ENCODE peak calls at places on chromosomes 1 and 21, in seven cellular contexts. C, W, G, J, S, N and D are unnamed samples.

GRCh38 chr21:44749759-44750674 is 38.6 kb upstream of the TSPEAR start:
- DNase-seq in W (no peak), C (no peak), J (no peak), G (no peak), S (no peak), N (no peak), D (no peak)

GRCh38 chr1:183277821-183278735 is 92.0 kb downstream of the LAMC2 start:
- DNase-seq in J (no peak), N (no peak), S (no peak), C (peak), W (no peak), G (no peak), D (no peak)

GRCh38 chr1:3910769-3911520 is 10.9 kb upstream of the C1orf174 start:
- DNase-seq in C (no peak), S (peak), W (peak), N (peak), J (no peak), G (peak), D (no peak)

GRCh38 chr1:17877896-17878295 is 122.8 kb downstream of the ACTL8 start:
- DNase-seq in C (peak), G (no peak), J (peak), N (no peak), W (no peak), S (no peak), D (no peak)

GRCh38 chr1:205249651-205250050 is 21.9 kb downstream of the TMCC2 start:
- DNase-seq in W (no peak), G (no peak), J (no peak), N (no peak), C (no peak), S (no peak), D (no peak)

GRCh38 chr1:42423621-42424200 is 32.1 kb downstream of the ZMYND12 start:
- DNase-seq in C (no peak), G (no peak), J (no peak), S (no peak), W (no peak), N (no peak), D (no peak)

GRCh38 chr1:175314300-175314699 is 121.7 kb upstream of the KIAA0040 start:
- DNase-seq in S (no peak), J (no peak), G (no peak), W (no peak), N (no peak), C (no peak), D (no peak)

GRCh38 chr1:117366281-117366981 is 818 bp upstream of the MAN1A2 start:
- DNase-seq in N (peak), J (peak), W (peak), G (peak), S (peak), C (peak), D (peak)

GRCh38 chr1:21574464-21575151 is 65.4 kb downstream of the ALPL start:
- DNase-seq in J (peak), G (no peak), C (peak), N (no peak), W (no peak), S (peak), D (no peak)

GRCh38 chr1:7425229-7425628 is 345.9 kb upstream of the VAMP3 start:
- DNase-seq in G (no peak), S (no peak), W (no peak), C (no peak), J (no peak), N (no peak), D (no peak)

GRCh38 chr21:41196990-41197389 is 29.0 kb downstream of the BACE2 start:
- DNase-seq in W (no peak), S (no peak), C (no peak), G (no peak), N (no peak), J (no peak), D (no peak)

GRCh38 chr1:65993047-65993363 is 200.3 kb downstream of the PDE4B start:
- DNase-seq in J (no peak), S (no peak), W (no peak), C (no peak), N (no peak), G (no peak), D (no peak)

GRCh38 chr1:30977105-30977504 is 68.5 kb upstream of the SDC3 start:
- DNase-seq in S (no peak), G (no peak), W (no peak), N (no peak), C (no peak), J (no peak), D (no peak)

GRCh38 chr21:31721381-31721780 is 10.5 kb downstream of the SCAF4 start:
- DNase-seq in S (no peak), G (no peak), J (no peak), N (no peak), C (no peak), W (no peak), D (no peak)

GRCh38 chr1:242401937-242402336 is 122.6 kb downstream of the PLD5 start:
- DNase-seq in S (no peak), G (no peak), N (no peak), J (no peak), W (no peak), C (no peak), D (no peak)

GRCh38 chr1:206695751-206696150 is 11.0 kb downstream of the MAPKAPK2 start:
- DNase-seq in G (no peak), J (no peak), N (no peak), C (no peak), W (no peak), S (no peak), D (no peak)

GRCh38 chr1:209899948-209900347 is 38.1 kb upstream of the SYT14 start:
- DNase-seq in C (no peak), J (no peak), N (no peak), G (peak), W (peak), S (no peak), D (no peak)

GRCh38 chr1:110476028-110476765 is 25.2 kb downstream of the PROK1 start:
- DNase-seq in C (no peak), W (no peak), S (no peak), N (no peak), G (no peak), J (no peak), D (no peak)

GRCh38 chr1:53316742-53317650 is 10.9 kb downstream of the LRP8 start:
- DNase-seq in G (peak), W (no peak), S (peak), J (no peak), C (no peak), N (no peak), D (no peak)

GRCh38 chr1:236154126-236154525 is 11.8 kb downstream of the GPR137B start:
- DNase-seq in S (no peak), W (no peak), N (no peak), J (no peak), C (no peak), G (no peak), D (no peak)

GRCh38 chr1:228972576-228972975 is 237.3 kb downstream of the RHOU start:
- DNase-seq in W (no peak), J (peak), S (no peak), N (no peak), G (no peak), C (peak), D (no peak)

GRCh38 chr21:41345934-41346685 is 15.7 kb upstream of the MX2 start:
- DNase-seq in N (no peak), J (no peak), S (no peak), C (peak), W (no peak), G (no peak), D (no peak)

GRCh38 chr1:235507623-235508022 is 3.4 kb upstream of the B3GALNT2 start:
- DNase-seq in C (no peak), J (no peak), N (no peak), W (no peak), G (no peak), S (no peak), D (no peak)

GRCh38 chr1:14707774-14708450 is 109.4 kb downstream of the KAZN start:
- DNase-seq in C (no peak), J (no peak), S (no peak), W (no peak), G (no peak), N (no peak), D (no peak)

GRCh38 chr1:159421821-159422220 is 10.2 kb upstream of the OR10J4 start:
- DNase-seq in C (no peak), W (no peak), S (no peak), N (no peak), J (no peak), G (no peak), D (no peak)

GRCh38 chr1:8113257-8114220 is 87.4 kb upstream of the ERRFI1 start:
- DNase-seq in J (peak), N (no peak), G (no peak), W (no peak), C (no peak), S (peak), D (no peak)

GRCh38 chr1:203307690-203308126 is 2.4 kb downstream of the BTG2 start:
- DNase-seq in N (no peak), C (no peak), J (no peak), W (no peak), G (no peak), S (no peak), D (no peak)

GRCh38 chr21:41819236-41819855 is 52.5 kb upstream of the RIPK4 start:
- DNase-seq in W (no peak), G (no peak), J (no peak), S (no peak), C (peak), N (no peak), D (no peak)

GRCh38 chr1:39076127-39076798 is 50.1 kb downstream of the NDUFS5 start:
- DNase-seq in W (no peak), J (peak), S (no peak), G (no peak), N (no peak), C (no peak), D (no peak)